ENCODE peak calls at places on chromosomes 5 and 9, in five cellular contexts. N, E, T, F and O are unnamed samples. For H3K27me3, the result is how much of the 10 kb centered on the place peaks cover.

GRCh38 chr9:20219437-20219836 is 402.9 kb downstream of the MLLT3 start:
- DNase-seq in E (no peak), F (no peak), N (no peak), T (no peak), O (no peak)

GRCh38 chr5:159971038-159971437 is 37.9 kb upstream of the TTC1 start:
- DNase-seq in F (no peak), T (no peak), E (no peak), N (no peak), O (no peak)

GRCh38 chr9:127714020-127714835 is 1.2 kb downstream of the PTRH1 start:
- DNase-seq in N (no peak), T (no peak), F (no peak), E (no peak), O (no peak)

GRCh38 chr9:137461663-137462395 is 2.7 kb upstream of the NSMF start:
- DNase-seq in N (no peak), E (no peak), T (peak), F (peak), O (peak)

GRCh38 chr5:172782169-172783039 is 11.4 kb upstream of the DUSP1 start:
- DNase-seq in F (no peak), E (no peak), T (no peak), N (no peak), O (no peak)

GRCh38 chr9:82168585-82168984 is 180.0 kb downstream of the SPATA31D1 start:
- DNase-seq in F (no peak), N (no peak), E (peak), T (no peak), O (no peak)

GRCh38 chr5:176995896-176996767 is 10.4 kb downstream of the UIMC1 start:
- DNase-seq in T (no peak), N (no peak), F (no peak), E (no peak), O (no peak)

GRCh38 chr5:115586525-115587146 is 15.6 kb downstream of the TICAM2 start:
- DNase-seq in N (no peak), E (no peak), T (no peak), F (no peak), O (no peak)

GRCh38 chr5:107461770-107462169 is 209.0 kb downstream of the EFNA5 start:
- DNase-seq in T (no peak), N (no peak), F (no peak), E (no peak), O (no peak)

GRCh38 chr5:44331471-44332079 is 57.6 kb downstream of the FGF10 start:
- DNase-seq in N (no peak), E (no peak), F (no peak), T (no peak), O (no peak)

GRCh38 chr5:67453526-67453925 is 256.9 kb upstream of the CD180 start:
- DNase-seq in N (no peak), E (no peak), T (no peak), F (no peak), O (no peak)

GRCh38 chr5:33981408-33982171 is 2.9 kb downstream of the SLC45A2 start:
- DNase-seq in N (no peak), E (no peak), T (no peak), F (no peak), O (no peak)

GRCh38 chr9:114321759-114322158 is 1.1 kb upstream of the ORM1 start:
- DNase-seq in N (no peak), F (no peak), E (no peak), T (no peak), O (no peak)

DNA sequence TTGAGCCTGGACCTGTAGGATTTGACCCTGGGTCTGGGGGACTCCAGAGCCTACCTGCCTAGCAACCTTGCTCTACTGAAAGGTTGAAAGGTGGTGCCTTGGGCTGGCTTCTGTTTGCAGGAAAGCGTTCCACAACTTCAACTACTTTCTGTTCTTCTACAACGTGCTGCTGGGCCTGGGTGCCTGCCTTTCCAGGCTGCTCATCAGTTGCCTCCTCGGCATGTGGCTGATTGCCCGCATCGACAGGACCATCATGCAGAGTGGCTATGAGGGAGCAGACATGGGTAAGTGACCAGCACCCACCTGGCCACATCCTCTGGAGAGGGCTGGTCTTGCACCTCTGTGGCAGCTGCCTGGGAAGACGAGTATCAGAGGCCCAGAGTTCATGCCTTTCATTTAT is 13.6 kb upstream of the CCDC180 start:
- DNase-seq in E (no peak), N (no peak), F (no peak), T (no peak), O (no peak)
- H3K4me3 ChIP-seq in E (no peak), N (peak), F (no peak), T (no peak), O (no peak)

GRCh38 chr5:35618297-35618636 is 604 bp downstream of the SPEF2 start:
- DNase-seq in E (no peak), T (no peak), F (no peak), N (no peak), O (no peak)
- H3K27ac ChIP-seq in E (no peak), T (peak), F (no peak), N (no peak), O (peak)

DNA sequence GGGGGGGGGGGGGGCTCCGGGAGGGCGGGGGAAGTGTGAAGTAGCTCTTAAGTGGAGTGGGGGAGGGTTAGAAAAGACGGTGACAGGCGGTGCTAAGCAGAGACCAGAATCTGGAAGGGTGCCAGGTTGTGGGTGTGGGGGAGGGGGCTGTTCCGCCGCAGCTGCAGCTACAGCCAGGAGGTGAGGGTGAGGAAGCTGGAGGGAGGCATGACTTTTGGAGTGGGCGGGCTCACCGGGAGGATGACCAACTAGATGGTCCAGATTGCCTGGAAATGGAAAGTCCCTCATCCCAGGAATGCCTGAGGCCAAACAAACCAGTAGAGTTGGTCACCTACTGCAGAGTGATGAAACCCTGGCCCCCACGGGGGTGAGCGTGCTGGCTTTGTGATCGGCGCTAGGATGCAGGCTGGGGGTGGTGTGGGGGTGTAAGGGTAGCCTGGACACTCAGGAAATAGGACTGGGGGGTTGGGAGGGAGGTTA is 158.1 kb upstream of the SHB start:
- DNase-seq in F (no peak), E (peak), T (peak), N (no peak), O (no peak)
- H3K27me3 ChIP-seq in F (under half), E (under half), T (under half), N (half or more), O (under half)

DNA sequence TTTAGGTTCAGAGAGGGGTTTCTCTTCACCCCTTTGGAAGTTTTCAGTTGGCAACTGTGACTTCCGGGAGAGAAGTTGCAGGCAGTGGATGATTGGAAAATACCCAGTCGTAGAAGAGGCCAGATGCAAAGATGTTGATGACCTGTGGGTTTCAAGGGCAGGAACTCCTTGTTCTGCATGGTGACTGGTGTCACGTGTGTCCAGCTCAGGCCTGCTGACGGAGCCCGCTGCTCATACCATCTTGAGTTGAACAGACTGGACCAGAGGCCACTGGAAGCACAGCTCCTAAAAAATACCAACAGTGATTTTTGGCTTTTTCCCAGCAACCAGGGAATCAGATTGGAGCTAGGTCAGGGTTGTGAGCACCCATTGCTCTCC is 243.9 kb upstream of the KLF4 start:
- DNase-seq in F (peak), N (peak), T (no peak), E (no peak), O (no peak)
- H3K4me3 ChIP-seq in F (no peak), N (peak), T (no peak), E (no peak), O (no peak)

DNA sequence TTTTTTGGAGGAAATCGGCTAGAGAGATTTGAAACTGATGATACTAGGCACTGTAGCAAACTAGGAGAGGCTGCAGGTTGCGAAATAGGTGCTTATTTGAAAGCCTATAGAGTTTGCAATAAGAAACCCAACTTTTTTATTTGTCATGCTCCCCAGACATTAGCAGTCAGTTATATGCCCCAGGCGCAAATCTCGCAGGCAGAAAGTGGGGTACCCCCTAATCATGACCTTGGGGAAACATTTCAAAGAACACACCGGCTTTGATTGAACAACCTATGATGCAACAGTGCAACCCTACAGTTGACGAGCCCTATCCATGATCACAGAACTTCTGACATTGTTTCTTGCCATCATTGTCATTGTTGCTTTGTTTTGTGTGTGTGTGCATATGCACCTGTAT is 510.5 kb downstream of the RAB3C start:
- DNase-seq in N (no peak), T (no peak), F (no peak), E (no peak), O (no peak)
- H3K27ac ChIP-seq in N (peak), T (no peak), F (no peak), E (no peak), O (no peak)

GRCh38 chr9:5818424-5819142 is 14.3 kb downstream of the ERMP1 start:
- DNase-seq in T (no peak), N (no peak), E (no peak), F (no peak), O (no peak)

GRCh38 chr9:5815421-5815820 is 17.5 kb downstream of the ERMP1 start:
- DNase-seq in T (no peak), E (no peak), F (no peak), N (no peak), O (no peak)

GRCh38 chr9:5820425-5820824 is 12.5 kb downstream of the ERMP1 start:
- DNase-seq in N (no peak), F (no peak), E (no peak), T (no peak), O (no peak)

GRCh38 chr9:5813837-5814236 is 19.1 kb downstream of the ERMP1 start:
- DNase-seq in T (no peak), E (no peak), N (no peak), F (no peak), O (no peak)

DNA sequence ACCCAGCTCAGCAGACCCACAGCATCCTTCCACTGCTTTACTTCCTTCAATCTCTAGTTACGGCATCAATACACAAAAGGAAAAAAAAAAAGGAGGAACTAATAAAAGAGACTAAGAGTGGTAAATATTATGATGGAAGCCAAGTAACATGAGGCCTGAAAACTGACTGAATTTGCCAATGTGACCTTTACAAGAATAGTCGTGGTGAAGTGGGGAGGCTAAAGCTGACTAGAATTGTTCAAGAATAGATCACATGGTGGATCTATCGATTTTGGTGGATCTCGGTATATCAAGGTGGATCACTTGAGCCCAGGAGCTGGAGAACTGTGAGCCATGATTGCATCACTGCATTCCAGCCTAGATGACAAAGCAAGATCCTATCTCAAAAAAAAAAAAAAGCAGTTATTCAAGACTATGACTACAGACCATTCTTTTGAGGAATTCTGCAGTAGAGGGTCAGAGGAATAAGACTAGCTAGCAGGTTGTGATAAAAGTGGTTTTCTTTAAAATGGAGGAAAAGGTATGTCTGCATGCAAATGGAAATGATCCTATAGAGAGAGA is 15.1 kb downstream of the ERMP1 start:
- DNase-seq in F (no peak), E (no peak), N (no peak), T (no peak), O (no peak)
- H3K27me3 ChIP-seq in F (under half), E (under half), N (under half), T (under half), O (under half)

GRCh38 chr5:155728857-155729683 is 597.9 kb upstream of the SGCD start:
- DNase-seq in N (peak), T (peak), E (no peak), F (no peak), O (no peak)

GRCh38 chr5:155729684-155730059 is 597.3 kb upstream of the SGCD start:
- DNase-seq in E (no peak), T (no peak), N (peak), F (no peak), O (no peak)

GRCh38 chr5:155726267-155726666 is 600.7 kb upstream of the SGCD start:
- DNase-seq in T (no peak), F (no peak), E (no peak), N (no peak), O (no peak)

GRCh38 chr5:155728146-155728856 is 598.7 kb upstream of the SGCD start:
- DNase-seq in N (peak), E (no peak), F (peak), T (peak), O (no peak)

DNA sequence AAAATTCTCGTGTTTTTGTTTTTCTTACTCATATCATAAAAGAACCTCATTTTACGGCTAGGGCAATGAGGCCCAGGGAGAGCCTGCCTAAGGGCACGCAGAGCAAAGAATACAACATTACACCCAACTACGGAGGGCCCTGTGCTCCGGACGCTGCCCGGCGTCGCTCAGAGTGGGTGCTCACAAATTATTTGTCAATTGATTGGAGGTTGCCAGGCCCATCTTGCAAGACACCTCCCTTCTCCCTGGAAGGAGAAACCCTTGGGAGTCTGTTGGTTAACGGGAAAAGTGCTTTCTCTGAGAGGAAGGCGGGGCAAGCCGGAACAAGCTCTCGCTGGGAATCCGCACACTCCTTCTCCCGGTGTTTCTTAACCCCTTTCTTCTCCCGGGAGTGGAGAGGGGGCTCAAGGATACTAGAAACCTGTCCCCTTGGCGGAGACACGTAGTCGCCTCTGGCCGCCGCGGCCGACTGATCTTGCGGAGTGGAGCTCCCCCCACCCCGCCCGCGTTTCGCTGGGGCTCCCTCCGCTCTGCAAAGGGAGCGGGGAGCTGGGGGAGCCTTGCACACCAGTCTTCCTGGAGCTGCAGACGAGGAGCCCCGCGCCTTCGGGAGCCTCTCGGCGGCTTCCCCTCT is 599.3 kb upstream of the SGCD start:
- DNase-seq in T (no peak), F (no peak), N (no peak), E (no peak), O (no peak)
- H3K4me3 ChIP-seq in T (no peak), F (peak), N (peak), E (peak), O (no peak)

GRCh38 chr9:35844628-35845301 is 15.7 kb downstream of the TMEM8B start:
- DNase-seq in N (no peak), F (peak), T (peak), E (no peak), O (peak)
- H3K27ac ChIP-seq in N (peak), F (peak), T (no peak), E (peak), O (peak)

GRCh38 chr9:133603165-133603927 is 5.8 kb downstream of the FAM163B start:
- DNase-seq in F (no peak), E (no peak), T (no peak), N (no peak), O (no peak)

GRCh38 chr9:133605856-133606721 is 3.1 kb downstream of the FAM163B start:
- DNase-seq in F (no peak), N (no peak), T (no peak), E (no peak), O (no peak)

GRCh38 chr9:133604214-133604613 is 5.0 kb downstream of the FAM163B start:
- DNase-seq in E (no peak), N (no peak), F (no peak), T (peak), O (no peak)

GRCh38 chr9:133605446-133605845 is 3.7 kb downstream of the FAM163B start:
- DNase-seq in F (no peak), N (no peak), T (no peak), E (no peak), O (no peak)

DNA sequence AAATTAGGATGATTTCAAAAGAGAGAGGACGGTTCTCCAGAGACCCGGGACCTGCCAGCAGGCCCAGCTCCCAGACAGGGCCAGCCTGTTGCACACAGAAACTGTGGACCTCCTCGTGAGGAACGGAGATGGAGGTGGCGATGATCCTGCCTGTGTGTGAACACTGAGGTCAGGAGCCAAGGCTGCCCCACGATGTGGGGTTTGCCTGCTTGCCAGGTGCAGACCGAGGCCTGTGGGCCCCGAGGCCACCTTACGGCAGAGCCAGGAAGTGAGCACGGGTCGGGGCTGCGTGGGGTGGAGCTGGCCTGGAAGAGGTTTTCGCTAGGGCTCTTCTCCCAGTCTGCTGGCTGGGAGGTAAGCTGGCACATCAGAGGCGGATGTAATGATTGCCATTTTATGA is 4.3 kb downstream of the FAM163B start:
- DNase-seq in F (no peak), E (no peak), N (no peak), T (no peak), O (no peak)
- H3K27me3 ChIP-seq in F (half or more), E (half or more), N (half or more), T (under half), O (under half)